ENCODE peak calls at places on chromosome 19, in five cellular contexts. H, K, A, J and D are unnamed samples.
A peak's percentile ranks its signal among the peaks of the same experiment; 100 is the strongest.

GRCh38 chr19:4069331-4069959 is 2.7 kb upstream of the ZBTB7A start:
- DNase-seq in H (no peak), K (no peak), A (no peak), J (no peak), D (peak; percentile 43)

GRCh38 chr19:11377237-11377636 is 2.8 kb downstream of the SWSAP1 start:
- DNase-seq in H (peak; percentile 90), K (peak; percentile 64), A (no peak), J (no peak), D (no peak)

GRCh38 chr19:33767898-33768413 is 28.7 kb upstream of the KCTD15 start:
- DNase-seq in H (peak; percentile 20), K (peak; percentile 30), A (no peak), J (no peak), D (no peak)

GRCh38 chr19:1315470-1316166 is 29.9 kb downstream of the EFNA2 start:
- DNase-seq in H (peak; percentile 52), K (peak; percentile 70), A (peak; percentile 15), J (no peak), D (no peak)

GRCh38 chr19:1245884-1246816 is 2.2 kb upstream of the MIDN start:
- DNase-seq in H (no peak), K (no peak), A (no peak), J (no peak), D (no peak)

GRCh38 chr19:17836530-17836929 is 11.3 kb downstream of the JAK3 start:
- DNase-seq in H (no peak), K (no peak), A (no peak), J (no peak), D (no peak)

GRCh38 chr19:46181386-46181774 is 33.3 kb downstream of the IGFL2 start:
- DNase-seq in H (peak; percentile 60), K (no peak), A (no peak), J (no peak), D (no peak)

GRCh38 chr19:2188708-2189385 is 25.1 kb downstream of the DOT1L start:
- DNase-seq in H (no peak), K (no peak), A (no peak), J (no peak), D (no peak)

GRCh38 chr19:28103916-28104315 is 1109.0 kb downstream of the UQCRFS1 start:
- DNase-seq in H (no peak), K (no peak), A (no peak), J (no peak), D (no peak)

GRCh38 chr19:41984961-41985360 is 9.1 kb downstream of the ATP1A3 start:
- DNase-seq in H (no peak), K (no peak), A (no peak), J (no peak), D (no peak)

GRCh38 chr19:16167055-16167454 is 6.3 kb downstream of the CIB3 start:
- DNase-seq in H (no peak), K (no peak), A (no peak), J (no peak), D (no peak)

GRCh38 chr19:44694184-44694579 is 4.8 kb upstream of the CEACAM16 start:
- DNase-seq in H (no peak), K (no peak), A (no peak), J (no peak), D (no peak)

GRCh38 chr19:32438751-32439150 is 33.2 kb downstream of the DPY19L3 start:
- DNase-seq in H (no peak), K (no peak), A (no peak), J (no peak), D (no peak)

GRCh38 chr19:50870417-50871089 is 2.7 kb upstream of the KLK2 start:
- DNase-seq in H (no peak), K (no peak), A (peak; percentile 88), J (no peak), D (no peak)

GRCh38 chr19:8004723-8005513 is 523 bp downstream of the ELAVL1 start:
- DNase-seq in H (peak; percentile 44), K (peak; percentile 21), A (peak; percentile 10), J (no peak), D (peak; percentile 52)